ENCODE peak calls at places on chromosomes 1 and 21, in four cellular contexts. I, J, Z and X are unnamed samples.

GRCh38 chr1:8134546-8135235 is 108.6 kb upstream of the ERRFI1 start:
- DNase-seq in I (no peak), J (no peak), Z (no peak), X (no peak)

GRCh38 chr1:160576430-160576829 is 2.9 kb downstream of the CD84 start:
- DNase-seq in I (no peak), J (no peak), Z (no peak), X (peak)

GRCh38 chr1:64474639-64475038 is 4.7 kb downstream of the CACHD1 start:
- DNase-seq in I (no peak), J (no peak), Z (no peak), X (no peak)

GRCh38 chr1:57307382-57307781 is 116.5 kb downstream of the DAB1 start:
- DNase-seq in I (peak), J (peak), Z (peak), X (peak)

GRCh38 chr1:154006136-154006535 is 15.6 kb downstream of the RPS27 start:
- DNase-seq in I (no peak), J (no peak), Z (no peak), X (no peak)

GRCh38 chr1:92365378-92366044 is 66.7 kb downstream of the RPAP2 start:
- DNase-seq in I (no peak), J (no peak), Z (no peak), X (no peak)

GRCh38 chr1:159071970-159072582 is 4.5 kb downstream of the AIM2 start:
- DNase-seq in I (no peak), J (no peak), Z (peak), X (peak)

GRCh38 chr1:107309962-107310361 is 169.1 kb downstream of the NTNG1 start:
- DNase-seq in I (no peak), J (no peak), Z (no peak), X (no peak)

GRCh38 chr1:111161843-111162242 is 21.8 kb downstream of the CEPT1 start:
- DNase-seq in I (no peak), J (no peak), Z (peak), X (no peak)

GRCh38 chr1:27789511-27790154 is 16.6 kb downstream of the STX12 start:
- DNase-seq in I (no peak), J (no peak), Z (no peak), X (no peak)

GRCh38 chr1:213127074-213127473 is 76.0 kb downstream of the RPS6KC1 start:
- DNase-seq in I (no peak), J (no peak), Z (no peak), X (no peak)

GRCh38 chr1:182262425-182262824 is 129.2 kb downstream of the GLUL start:
- DNase-seq in I (no peak), J (no peak), Z (no peak), X (no peak)

GRCh38 chr1:171877711-171878110 is 36.4 kb downstream of the DNM3 start:
- DNase-seq in I (no peak), J (peak), Z (no peak), X (no peak)

GRCh38 chr1:223038288-223039006 is 104.6 kb downstream of the TLR5 start:
- DNase-seq in I (no peak), J (no peak), Z (no peak), X (no peak)

GRCh38 chr1:42006836-42007235 is 88.1 kb upstream of the HIVEP3 start:
- DNase-seq in I (no peak), J (no peak), Z (no peak), X (no peak)

DNA sequence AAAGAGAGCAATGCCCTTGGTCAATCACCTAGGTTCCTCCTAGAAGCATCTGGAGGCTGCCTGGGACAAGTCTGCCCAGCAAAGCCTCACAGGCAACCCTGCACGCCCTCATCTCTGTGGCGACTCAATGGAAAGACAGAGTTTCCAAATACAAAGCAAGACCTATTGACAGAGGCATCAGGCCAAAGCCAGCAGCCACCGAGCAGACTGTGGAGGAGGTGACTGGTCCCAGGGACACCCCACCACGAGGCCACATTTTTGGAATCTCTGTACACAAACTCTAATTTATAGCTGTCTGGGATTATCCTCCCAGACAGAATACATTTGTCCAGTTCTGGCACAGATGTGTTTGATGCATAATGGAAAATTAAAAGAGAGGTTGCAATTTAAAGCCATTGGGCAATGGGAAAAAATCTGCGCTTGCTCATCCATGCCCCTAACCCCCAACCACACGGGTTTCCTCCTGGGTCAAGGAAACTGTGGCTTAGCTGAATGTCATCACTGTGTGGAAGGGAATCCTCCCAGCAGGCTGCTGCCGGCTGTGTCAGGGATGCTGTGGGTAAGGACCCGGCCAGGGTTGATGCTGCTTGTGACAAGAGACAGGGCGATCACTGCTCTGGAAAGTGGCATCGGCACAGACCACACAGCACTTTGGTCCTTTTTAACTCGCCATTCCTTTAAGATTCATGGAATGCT is 14.3 kb downstream of the TSPAN2 start:
- DNase-seq in I (no peak), J (no peak), Z (no peak), X (peak)
- TF ChIP-seq SPI1 in I (no peak), J (no peak), Z (no peak), X (no peak)

GRCh38 chr1:235999259-235999925 is 65.5 kb downstream of the NID1 start:
- DNase-seq in I (peak), J (peak), Z (no peak), X (no peak)
- TF ChIP-seq SPI1 in I (peak), J (peak), Z (no peak), X (no peak)

GRCh38 chr1:2250721-2251281 is 22.7 kb downstream of the SKI start:
- DNase-seq in I (no peak), J (no peak), Z (no peak), X (no peak)
- TF ChIP-seq SPI1 in I (no peak), J (no peak), Z (no peak), X (no peak)

GRCh38 chr1:147598631-147599361 is 57.5 kb downstream of the BCL9 start:
- DNase-seq in I (no peak), J (no peak), Z (no peak), X (no peak)
- TF ChIP-seq SPI1 in I (no peak), J (no peak), Z (no peak), X (no peak)

DNA sequence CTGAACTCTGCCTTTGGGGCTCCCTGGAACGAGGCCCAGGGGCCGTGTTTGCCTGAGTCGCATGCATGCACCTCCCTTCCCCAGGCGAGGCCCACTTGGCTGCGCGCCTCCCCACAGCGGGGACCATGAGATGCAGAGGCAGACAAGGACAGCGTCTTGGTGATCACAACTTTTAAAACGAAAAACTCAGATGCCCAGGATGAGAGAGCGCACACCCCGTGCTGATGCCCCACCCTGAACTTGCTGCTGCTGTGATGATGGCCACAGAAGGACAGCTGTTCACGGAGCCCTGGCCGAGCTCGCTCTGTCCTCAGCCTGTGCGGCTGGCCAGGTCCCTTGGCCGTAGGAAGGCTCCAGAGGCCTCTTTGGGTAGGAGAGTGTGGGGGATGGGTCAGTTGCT is 11.4 kb upstream of the PRMT2 start:
- DNase-seq in I (no peak), J (no peak), Z (no peak), X (no peak)
- TF ChIP-seq SPI1 in I (no peak), J (no peak), Z (no peak), X (no peak)

GRCh38 chr1:3584915-3585314 is 26.4 kb downstream of the MEGF6 start:
- DNase-seq in I (no peak), J (no peak), Z (no peak), X (no peak)
- TF ChIP-seq SPI1 in I (no peak), J (no peak), Z (no peak), X (no peak)

DNA sequence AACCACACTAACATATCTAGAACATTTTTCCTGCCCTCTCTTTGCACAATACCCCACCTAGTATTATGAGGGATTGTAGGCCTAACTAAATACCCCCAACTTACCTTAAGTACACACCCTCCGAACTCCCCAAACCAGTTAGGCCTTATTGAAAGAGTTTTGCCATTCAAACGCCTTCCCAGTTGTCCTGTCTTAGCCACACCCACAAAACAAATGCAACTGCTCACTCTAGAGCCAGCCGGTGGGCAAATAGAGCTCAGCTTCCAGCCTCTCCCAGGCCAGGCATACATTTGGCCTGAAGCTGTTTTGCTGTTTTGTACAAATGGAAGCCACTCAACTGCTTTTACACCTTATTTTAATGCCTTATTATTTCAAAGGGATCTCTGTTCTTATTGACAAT is 224.2 kb upstream of the RUNX1 start:
- DNase-seq in I (no peak), J (no peak), Z (no peak), X (no peak)
- TF ChIP-seq SPI1 in I (no peak), J (no peak), Z (no peak), X (no peak)